ENCODE peak calls at places on chromosomes 16 and 17, in nine cellular contexts. G is A549, P is coronary artery, U is choroid plexus epithelial cell, X is bronchial epithelial cell, O is left ventricle myocardium inferior, W is heart left ventricle, M is esophagus muscularis mucosa, L is body of pancreas. T is an unnamed sample.

GRCh38 chr16:88839026-88839529 is 17.7 kb downstream of the GALNS start:
- DNase-seq in G (no peak), P (no peak), U (no peak), X (no peak), O (no peak), W (no peak), M (no peak), L (no peak), T (no peak)

GRCh38 chr17:78742901-78743300 is 39.2 kb downstream of the CYTH1 start:
- DNase-seq in G (no peak), P (no peak), U (no peak), X (no peak), O (no peak), W (no peak), M (no peak), L (no peak), T (no peak)

GRCh38 chr17:40666366-40666765 is 1.4 kb upstream of the KRT222 start:
- DNase-seq in G (no peak), P (no peak), U (no peak), X (no peak), O (no peak), W (no peak), M (no peak), L (no peak), T (no peak)

GRCh38 chr17:5237541-5238016 is 2.9 kb upstream of the SCIMP start:
- DNase-seq in G (peak), P (no peak), U (peak), X (peak), O (peak), W (no peak), M (no peak), L (peak), T (peak)

GRCh38 chr16:78448658-78449327 is 349.3 kb downstream of the WWOX start:
- DNase-seq in G (no peak), P (no peak), U (no peak), X (no peak), O (no peak), W (no peak), M (no peak), L (no peak), T (no peak)

GRCh38 chr17:42541041-42541833 is 5.2 kb downstream of the NAGLU start:
- DNase-seq in G (no peak), P (no peak), U (no peak), X (peak), O (no peak), W (no peak), M (no peak), L (no peak), T (no peak)

GRCh38 chr17:48604770-48605329 is at the start of gene HOXB6:
- DNase-seq in G (peak), P (no peak), U (no peak), X (no peak), O (no peak), W (no peak), M (no peak), L (no peak), T (no peak)

GRCh38 chr17:79406316-79406715 is 204.5 kb downstream of the RBFOX3 start:
- DNase-seq in G (no peak), P (no peak), U (no peak), X (no peak), O (no peak), W (no peak), M (no peak), L (no peak), T (no peak)

GRCh38 chr16:85564277-85565051 is 48.7 kb upstream of the GSE1 start:
- DNase-seq in G (no peak), P (no peak), U (no peak), X (no peak), O (no peak), W (no peak), M (no peak), L (no peak), T (no peak)

GRCh38 chr16:21283521-21284289 is 5.6 kb upstream of the CRYM start:
- DNase-seq in G (peak), P (no peak), U (peak), X (peak), O (peak), W (peak), M (peak), L (peak), T (no peak)

GRCh38 chr17:4156750-4157381 is 13.9 kb downstream of the CYB5D2 start:
- DNase-seq in G (no peak), P (no peak), U (no peak), X (no peak), O (no peak), W (no peak), M (no peak), L (no peak), T (no peak)

GRCh38 chr16:4612977-4613635 is 1.6 kb downstream of the UBALD1 start:
- DNase-seq in G (no peak), P (no peak), U (no peak), X (peak), O (no peak), W (no peak), M (no peak), L (no peak), T (no peak)

GRCh38 chr16:77585379-77585778 is 136.9 kb upstream of the NUDT7 start:
- DNase-seq in G (no peak), P (no peak), U (peak), X (no peak), O (no peak), W (no peak), M (no peak), L (no peak), T (no peak)

GRCh38 chr17:50539762-50540440 is 7.1 kb upstream of the SPATA20 start:
- DNase-seq in G (no peak), P (no peak), U (no peak), X (peak), O (no peak), W (no peak), M (no peak), L (no peak), T (no peak)

GRCh38 chr17:19364699-19365498 is 2.4 kb upstream of the B9D1 start:
- DNase-seq in G (no peak), P (no peak), U (no peak), X (no peak), O (no peak), W (peak), M (no peak), L (no peak), T (no peak)

GRCh38 chr17:59756236-59756818 is 48.9 kb downstream of the VMP1 start:
- DNase-seq in G (peak), P (no peak), U (peak), X (peak), O (no peak), W (no peak), M (no peak), L (no peak), T (no peak)

GRCh38 chr17:41724476-41725030 is 9.9 kb downstream of the HAP1 start:
- DNase-seq in G (no peak), P (no peak), U (no peak), X (no peak), O (no peak), W (no peak), M (no peak), L (peak), T (no peak)

GRCh38 chr16:83838151-83838550 is 30.4 kb downstream of the HSBP1 start:
- DNase-seq in G (no peak), P (no peak), U (no peak), X (no peak), O (no peak), W (no peak), M (no peak), L (no peak), T (no peak)

GRCh38 chr17:1588781-1589585 is 26.4 kb upstream of the PITPNA start:
- DNase-seq in G (no peak), P (no peak), U (peak), X (no peak), O (no peak), W (no peak), M (no peak), L (peak), T (no peak)

GRCh38 chr16:14356064-14356463 is 274.0 kb downstream of the PARN start:
- DNase-seq in G (no peak), P (no peak), U (no peak), X (no peak), O (no peak), W (no peak), M (no peak), L (no peak), T (no peak)

GRCh38 chr16:87464691-87465300 is 28.0 kb downstream of the ZCCHC14 start:
- DNase-seq in G (no peak), P (peak), U (peak), X (peak), O (peak), W (peak), M (peak), L (peak), T (no peak)

GRCh38 chr17:46742539-46743270 is 75.8 kb downstream of the WNT3 start:
- DNase-seq in G (peak), P (no peak), U (peak), X (peak), O (no peak), W (no peak), M (no peak), L (peak), T (no peak)

GRCh38 chr17:80833952-80834895 is 157.4 kb upstream of the CHMP6 start:
- DNase-seq in G (no peak), P (no peak), U (peak), X (no peak), O (peak), W (peak), M (no peak), L (peak), T (no peak)

GRCh38 chr16:88810166-88810867 is 1.4 kb downstream of the APRT start:
- DNase-seq in G (no peak), P (no peak), U (no peak), X (no peak), O (no peak), W (no peak), M (no peak), L (no peak), T (no peak)

GRCh38 chr17:36001862-36002603 is 680 bp upstream of the CCL15 start:
- DNase-seq in G (no peak), P (no peak), U (no peak), X (peak), O (no peak), W (no peak), M (no peak), L (peak), T (no peak)

GRCh38 chr17:74051348-74051747 is 152.1 kb upstream of the RPL38 start:
- DNase-seq in G (no peak), P (no peak), U (no peak), X (no peak), O (no peak), W (no peak), M (no peak), L (no peak), T (no peak)

GRCh38 chr17:73940511-73940910 is 263.0 kb upstream of the RPL38 start:
- DNase-seq in G (no peak), P (no peak), U (no peak), X (no peak), O (no peak), W (no peak), M (peak), L (no peak), T (no peak)

GRCh38 chr17:66235377-66235994 is 6.3 kb upstream of the APOH start:
- DNase-seq in G (no peak), P (no peak), U (no peak), X (no peak), O (no peak), W (no peak), M (no peak), L (no peak), T (no peak)

GRCh38 chr17:77834170-77835115 is 124.1 kb upstream of the TNRC6C start:
- DNase-seq in G (peak), P (peak), U (peak), X (peak), O (peak), W (peak), M (no peak), L (peak), T (peak)

GRCh38 chr17:330993-331701 is 21.5 kb downstream of the RPH3AL start:
- DNase-seq in G (no peak), P (no peak), U (no peak), X (no peak), O (peak), W (peak), M (no peak), L (peak), T (no peak)

GRCh38 chr17:82266142-82266541 is 7.4 kb downstream of the CSNK1D start:
- DNase-seq in G (no peak), P (no peak), U (no peak), X (no peak), O (no peak), W (no peak), M (no peak), L (no peak), T (no peak)
- TF ChIP-seq CTCF in G (no peak), P (no peak), U (no peak), X (no peak), O (no peak), W (no peak), M (no peak), L (no peak), T (no peak)

GRCh38 chr17:38485146-38485468 is 56.8 kb downstream of the ARHGAP23 start:
- DNase-seq in G (no peak), P (no peak), U (no peak), X (no peak), O (no peak), W (no peak), M (no peak), L (no peak), T (no peak)
- TF ChIP-seq CTCF in G (no peak), P (no peak), U (no peak), X (no peak), O (no peak), W (no peak), M (no peak), L (no peak), T (peak)

GRCh38 chr17:14211778-14212177 is 24.9 kb downstream of the CDRT15 start:
- DNase-seq in G (no peak), P (no peak), U (peak), X (no peak), O (peak), W (peak), M (peak), L (no peak), T (peak)
- TF ChIP-seq CTCF in G (no peak), P (no peak), U (peak), X (peak), O (peak), W (peak), M (peak), L (peak), T (peak)

GRCh38 chr17:8576895-8577294 is 53.6 kb downstream of the MYH10 start:
- DNase-seq in G (no peak), P (no peak), U (no peak), X (no peak), O (no peak), W (no peak), M (no peak), L (no peak), T (no peak)

GRCh38 chr17:8572767-8573166 is 57.8 kb downstream of the MYH10 start:
- DNase-seq in G (no peak), P (no peak), U (peak), X (no peak), O (no peak), W (no peak), M (no peak), L (no peak), T (no peak)

GRCh38 chr17:8577868-8578267 is 52.7 kb downstream of the MYH10 start:
- DNase-seq in G (no peak), P (no peak), U (no peak), X (no peak), O (no peak), W (no peak), M (no peak), L (no peak), T (no peak)

DNA sequence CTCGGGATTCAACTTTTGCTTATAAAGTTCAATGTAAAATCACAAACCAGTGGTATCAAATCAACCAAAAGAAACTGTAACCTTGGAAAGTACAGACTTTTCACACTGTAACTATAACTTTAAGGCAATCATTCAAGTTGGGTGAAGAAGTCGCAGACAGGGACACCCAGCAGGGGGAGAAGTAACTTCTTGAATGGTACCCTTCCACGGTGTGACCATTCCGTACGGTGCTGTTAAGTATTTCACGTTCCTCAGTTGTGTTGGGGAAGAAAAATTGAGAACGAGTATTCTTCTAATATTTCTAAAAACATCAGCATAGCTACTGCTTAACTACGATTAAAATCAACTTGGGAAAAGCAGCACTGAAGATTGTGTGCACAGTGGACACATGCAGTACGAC is 55.8 kb downstream of the MYH10 start:
- DNase-seq in G (no peak), P (no peak), U (peak), X (no peak), O (peak), W (no peak), M (no peak), L (no peak), T (no peak)
- TF ChIP-seq CTCF in G (no peak), P (peak), U (peak), X (no peak), O (peak), W (peak), M (peak), L (no peak), T (no peak)

GRCh38 chr16:73847090-73847489 is 449.5 kb upstream of the PSMD7 start:
- DNase-seq in G (no peak), P (no peak), U (no peak), X (no peak), O (no peak), W (no peak), M (no peak), L (no peak), T (no peak)
- TF ChIP-seq CTCF in G (no peak), P (no peak), U (no peak), X (no peak), O (no peak), W (no peak), M (no peak), L (no peak), T (no peak)

DNA sequence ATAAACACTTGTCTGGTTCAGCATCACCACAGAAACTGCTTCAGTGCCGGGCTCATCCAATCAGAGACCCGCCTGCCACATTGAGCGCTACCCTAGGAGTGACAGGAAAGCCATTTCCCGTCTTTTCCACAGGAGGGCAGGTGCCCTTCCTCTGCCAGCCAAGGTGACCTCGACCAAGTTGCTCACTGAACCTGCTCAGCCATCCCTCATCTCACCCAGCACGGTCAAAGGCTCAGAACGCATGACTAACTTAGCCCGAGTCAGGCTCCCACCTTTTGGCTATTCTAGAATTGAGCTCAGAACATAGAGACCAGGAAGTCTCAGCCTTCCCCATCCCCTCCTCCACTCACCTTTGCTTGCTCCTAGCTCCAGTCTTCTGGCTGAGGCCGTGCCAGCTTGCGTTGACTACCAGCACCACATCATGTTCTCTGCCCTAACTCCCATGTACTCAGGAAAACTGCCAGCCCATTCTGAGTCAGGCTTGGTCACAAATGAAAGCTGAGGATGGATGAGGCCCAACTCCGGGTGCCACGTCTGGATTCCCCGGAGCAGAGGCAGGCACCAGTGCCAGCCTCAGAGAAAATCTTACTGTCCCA is 15.6 kb downstream of the MRPS23 start:
- DNase-seq in G (no peak), P (peak), U (no peak), X (peak), O (peak), W (peak), M (no peak), L (peak), T (no peak)
- TF ChIP-seq CTCF in G (no peak), P (no peak), U (no peak), X (peak), O (peak), W (no peak), M (no peak), L (peak), T (no peak)

GRCh38 chr17:61425682-61426481 is 26.2 kb downstream of the TBX2 start:
- DNase-seq in G (no peak), P (no peak), U (peak), X (no peak), O (no peak), W (no peak), M (peak), L (no peak), T (no peak)
- TF ChIP-seq CTCF in G (peak), P (no peak), U (peak), X (peak), O (no peak), W (no peak), M (no peak), L (no peak), T (no peak)